ENCODE peak calls at places on chromosomes 1 and 21, in six cellular contexts. G, P, Q, B, D and U are unnamed samples.

GRCh38 chr1:150186789-150187559 is 37.3 kb downstream of the PLEKHO1 start:
- DNase-seq in P (no peak), D (no peak), G (no peak), Q (no peak), B (peak; percentile 65), U (peak; percentile 59)

GRCh38 chr1:234624718-234625117 is 14.7 kb upstream of the IRF2BP2 start:
- DNase-seq in B (no peak), P (no peak), D (no peak), Q (no peak), G (no peak), U (no peak)

GRCh38 chr1:226064168-226064815 is 1.8 kb downstream of the H3-3A start:
- DNase-seq in B (no peak), Q (no peak), P (no peak), D (no peak), G (no peak), U (no peak)

GRCh38 chr1:60281360-60281932 is 207.9 kb upstream of the C1orf87 start:
- DNase-seq in Q (peak; percentile 34), P (peak; percentile 22), G (no peak), B (peak; percentile 89), D (peak; percentile 35), U (peak; percentile 66)

GRCh38 chr21:33949516-33950424 is 34.2 kb upstream of the ATP5PO start:
- DNase-seq in D (no peak), G (no peak), P (no peak), B (no peak), Q (no peak), U (no peak)

GRCh38 chr1:204453141-204453772 is 41.3 kb downstream of the PIK3C2B start:
- DNase-seq in B (peak; percentile 51), G (no peak), P (no peak), D (no peak), Q (no peak), U (no peak)

GRCh38 chr1:232209357-232209756 is 420.6 kb downstream of the SIPA1L2 start:
- DNase-seq in B (no peak), D (no peak), G (no peak), Q (no peak), P (no peak), U (no peak)

GRCh38 chr1:189538271-189538670 is 939.4 kb downstream of the BRINP3 start:
- DNase-seq in D (no peak), Q (no peak), G (no peak), B (peak; percentile 36), P (no peak), U (no peak)

GRCh38 chr1:171803056-171803455 is 21.6 kb downstream of the METTL13 start:
- DNase-seq in G (no peak), B (no peak), Q (no peak), P (no peak), D (no peak), U (no peak)

GRCh38 chr1:228511014-228511413 is 23.8 kb downstream of the RNF187 start:
- DNase-seq in B (no peak), D (no peak), G (no peak), P (no peak), Q (no peak), U (no peak)

GRCh38 chr1:239731079-239731744 is 344.8 kb downstream of the CHRM3 start:
- DNase-seq in G (no peak), Q (no peak), D (no peak), B (no peak), P (no peak), U (no peak)

GRCh38 chr21:35882791-35883240 is 177.5 kb downstream of the SETD4 start:
- DNase-seq in B (peak; percentile 23), D (no peak), G (no peak), Q (no peak), P (no peak), U (no peak)

GRCh38 chr21:36654341-36654740 is 44.6 kb upstream of the SIM2 start:
- DNase-seq in G (no peak), Q (no peak), B (no peak), P (no peak), D (no peak), U (no peak)

GRCh38 chr1:203911806-203912205 is 50.4 kb downstream of the SNRPE start:
- DNase-seq in G (no peak), D (no peak), B (no peak), P (no peak), Q (no peak), U (no peak)

GRCh38 chr1:179091691-179092165 is 9.9 kb downstream of the TOR3A start:
- DNase-seq in G (no peak), Q (peak; percentile 62), P (peak; percentile 62), D (peak; percentile 87), B (no peak), U (peak; percentile 79)

GRCh38 chr1:206074839-206075238 is 21.9 kb downstream of the RHEX start:
- DNase-seq in G (no peak), P (no peak), B (no peak), Q (no peak), D (no peak), U (no peak)

GRCh38 chr1:42504535-42505128 is 41.5 kb downstream of the CCDC30 start:
- DNase-seq in P (no peak), G (no peak), Q (no peak), D (no peak), B (peak; percentile 37), U (no peak)

GRCh38 chr1:186960866-186961265 is 132.1 kb downstream of the PLA2G4A start:
- DNase-seq in Q (no peak), G (no peak), B (no peak), D (no peak), P (no peak), U (no peak)

GRCh38 chr1:191483997-191484396 is 674.3 kb upstream of the RGS18 start:
- DNase-seq in P (no peak), Q (no peak), G (no peak), B (no peak), D (no peak), U (no peak)

GRCh38 chr1:29575277-29575676 is 339.0 kb downstream of the PTPRU start:
- DNase-seq in Q (peak; percentile 49), G (peak; percentile 48), B (no peak), D (no peak), P (peak; percentile 52), U (no peak)

GRCh38 chr1:29577512-29577911 is 341.2 kb downstream of the PTPRU start:
- DNase-seq in B (peak; percentile 47), D (no peak), G (peak; percentile 24), P (no peak), Q (no peak), U (no peak)

GRCh38 chr1:29575826-29576225 is 339.5 kb downstream of the PTPRU start:
- DNase-seq in Q (no peak), D (no peak), B (no peak), P (no peak), G (no peak), U (no peak)

GRCh38 chr1:29574871-29575270 is 338.5 kb downstream of the PTPRU start:
- DNase-seq in Q (no peak), P (no peak), D (no peak), G (peak; percentile 9), B (no peak), U (no peak)

DNA sequence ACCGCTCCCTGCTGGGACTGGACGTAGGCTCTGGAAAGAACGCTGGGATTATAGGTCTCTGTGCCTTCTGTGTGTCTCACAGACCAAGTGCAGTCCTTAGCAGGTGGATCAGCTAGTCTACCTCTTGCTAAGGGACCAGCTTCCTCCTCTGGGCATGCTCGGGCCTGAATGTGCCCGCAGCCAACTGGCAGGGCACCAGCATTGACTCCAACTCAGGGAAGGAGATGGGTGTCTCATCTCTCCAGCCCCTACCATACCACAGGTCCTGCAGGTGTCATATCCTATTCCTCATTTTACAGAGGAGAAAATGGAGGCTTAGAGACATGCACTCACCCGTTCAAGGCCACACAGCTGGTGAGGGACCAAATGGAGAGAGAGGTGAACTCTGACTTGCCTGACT is 340.2 kb downstream of the PTPRU start:
- DNase-seq in D (no peak), B (no peak), G (peak; percentile 22), Q (no peak), P (no peak), U (no peak)
- H3K4me1 ChIP-seq in D (no peaks in the 10 kb centered on the region), B (no peaks in the 10 kb centered on the region), G (no peaks in the 10 kb centered on the region), Q (peaks cover 8% of the 10 kb centered on the region), P (no peaks in the 10 kb centered on the region), U (no peaks in the 10 kb centered on the region)

DNA sequence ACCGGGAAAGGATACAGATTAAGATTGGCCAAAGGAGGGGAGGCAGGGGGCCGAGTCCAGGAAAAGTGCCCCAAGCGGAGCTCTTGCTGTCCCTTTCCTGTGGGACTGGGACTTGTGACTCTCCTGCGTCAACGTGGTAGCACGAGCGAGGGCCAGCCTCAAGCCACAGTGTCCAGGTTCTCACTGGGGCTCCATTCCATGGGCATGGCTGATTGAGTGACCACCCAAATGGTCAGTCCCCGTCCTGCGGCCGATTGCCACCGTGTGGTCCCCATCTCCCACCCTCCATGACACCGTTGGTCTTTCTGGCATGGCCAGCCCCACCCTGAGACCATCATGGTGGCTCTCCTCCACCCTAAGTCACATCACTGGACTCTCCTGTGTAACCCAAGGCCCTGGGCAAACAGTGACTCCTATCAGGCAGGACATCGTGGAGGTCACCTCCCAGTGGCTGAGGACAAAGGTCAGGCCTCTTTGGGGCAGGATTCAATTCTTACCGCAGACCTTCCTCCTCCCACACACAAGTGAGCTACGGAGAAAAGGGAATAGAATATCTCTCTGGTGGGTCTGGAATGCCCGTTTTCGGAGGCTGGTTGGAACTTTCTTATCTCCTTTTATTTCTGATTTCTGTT is 8.9 kb upstream of the C1orf174 start:
- DNase-seq in G (no peak), P (no peak), B (no peak), D (no peak), Q (no peak), U (no peak)
- H3K27ac ChIP-seq in G (no peak overlapping the region), P (no peak overlapping the region), B (no peak overlapping the region), D (no peak overlapping the region), Q (no peak overlapping the region), U (no peak overlapping the region)

DNA sequence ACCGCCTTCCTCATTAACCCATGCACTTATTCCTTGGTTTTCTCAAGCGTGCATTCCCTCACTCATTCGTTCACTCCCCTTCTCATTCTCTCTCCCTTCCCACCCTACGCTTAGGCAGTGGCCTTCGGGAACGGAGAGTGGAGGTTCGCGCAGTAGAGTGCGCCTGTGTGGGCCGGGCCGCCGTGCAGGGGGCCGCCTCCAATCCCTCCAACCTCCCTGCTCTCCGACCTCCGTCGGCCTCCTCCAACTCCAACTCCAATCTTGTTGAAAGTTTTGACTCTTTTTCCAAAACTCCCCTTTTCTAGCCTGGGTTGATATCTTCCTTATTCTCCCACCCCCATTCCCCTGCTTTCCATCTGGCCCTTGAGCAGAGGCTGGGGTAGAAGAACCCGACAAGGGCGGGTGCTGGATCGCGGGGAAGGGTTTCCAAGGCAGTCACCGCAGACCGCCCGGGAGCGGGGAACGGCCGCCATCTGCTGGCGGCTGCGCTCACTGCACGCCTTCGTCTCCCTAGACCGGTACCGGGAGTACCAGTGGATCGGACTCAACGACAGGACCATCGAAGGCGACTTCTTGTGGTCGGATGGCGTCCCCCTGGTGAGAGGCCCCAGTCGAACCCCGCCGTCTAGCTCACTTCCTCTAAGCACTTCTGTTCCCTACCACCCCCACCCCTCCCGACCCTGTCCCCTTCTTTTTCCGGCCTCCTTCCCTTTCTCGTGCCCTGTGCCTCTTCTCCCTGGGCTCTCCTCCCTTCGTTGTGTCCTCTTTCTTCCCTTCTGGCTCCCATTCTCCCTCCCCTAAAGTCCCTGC is 15.4 kb downstream of the BCAN start:
- DNase-seq in Q (peak; percentile 81), B (peak; percentile 81), D (peak; percentile 88), P (peak; percentile 86), G (peak; percentile 88), U (peak; percentile 92)
- H3K4me3 ChIP-seq in Q (peak overlapping the region; percentile 56), B (peak overlapping the region; percentile 64), D (peak overlapping the region; percentile 39), P (peak overlapping the region; percentile 33), G (peak overlapping the region; percentile 46), U (peak overlapping the region; percentile 0)

DNA sequence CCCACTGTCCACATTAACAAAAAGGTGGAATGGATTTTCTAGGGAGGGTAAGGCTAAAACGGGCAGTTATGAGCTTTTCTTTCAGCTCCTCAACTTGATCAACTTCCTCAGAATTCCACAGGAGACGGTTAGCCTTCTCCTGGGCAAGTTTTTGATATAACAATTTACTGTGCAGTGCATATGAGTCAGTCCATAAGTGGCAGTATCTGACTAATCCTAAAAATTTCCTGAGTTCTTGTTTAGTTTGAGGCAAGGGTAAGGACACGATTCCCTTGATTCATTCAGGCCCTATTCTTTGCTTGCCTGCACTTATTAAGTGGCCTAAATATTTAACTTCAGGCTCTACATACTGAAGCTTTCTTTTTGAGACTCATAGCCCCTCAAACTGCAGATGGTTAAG is 6.2 kb upstream of the AADACL3 start:
- DNase-seq in D (no peak), P (no peak), B (no peak), G (no peak), Q (no peak), U (no peak)
- H3K4me1 ChIP-seq in D (no peaks in the 10 kb centered on the region), P (no peaks in the 10 kb centered on the region), B (peaks cover 36% of the 10 kb centered on the region), G (no peaks in the 10 kb centered on the region), Q (peaks cover 7% of the 10 kb centered on the region), U (no peaks in the 10 kb centered on the region)